ENCODE peak calls at places on chromosome 17, in ten cellular contexts. D is nephron progenitor cell, R is WTC11, S is psoas muscle, Z is astrocyte of the spinal cord, G is uterus, K is adrenal gland, V is GM20000, C is WERI-Rb-1, W is MCF 10A. B is an unnamed sample.

GRCh38 chr17:48551601-48552452 is 6.9 kb upstream of the HOXB2 start:
- DNase-seq in D (peak), R (no peak), S (no peak), Z (peak), G (no peak), K (no peak), V (no peak), C (no peak), W (no peak), B (no peak)

GRCh38 chr17:64393000-64393402 is 2.3 kb upstream of the PECAM1 start:
- DNase-seq in D (no peak), R (no peak), S (no peak), Z (no peak), G (no peak), K (no peak), V (no peak), C (no peak), W (no peak), B (no peak)

GRCh38 chr17:56153215-56153614 is at the start of gene ANKFN1:
- DNase-seq in D (no peak), R (no peak), S (no peak), Z (no peak), G (no peak), K (no peak), V (no peak), C (no peak), W (no peak), B (no peak)

GRCh38 chr17:63780507-63780906 is 6.5 kb downstream of the DDX42 start:
- DNase-seq in D (no peak), R (no peak), S (no peak), Z (peak), G (no peak), K (peak), V (no peak), C (no peak), W (peak), B (no peak)

GRCh38 chr17:9050801-9051401 is 29.6 kb downstream of the NTN1 start:
- DNase-seq in D (no peak), R (peak), S (no peak), Z (no peak), G (no peak), K (no peak), V (no peak), C (no peak), W (peak), B (no peak)

GRCh38 chr17:79952265-79952877 is 83.3 kb downstream of the TBC1D16 start:
- DNase-seq in D (no peak), R (no peak), S (no peak), Z (no peak), G (peak), K (peak), V (no peak), C (peak), W (no peak), B (peak)

GRCh38 chr17:50349241-50349595 is 3.3 kb downstream of the XYLT2 start:
- DNase-seq in D (no peak), R (no peak), S (no peak), Z (no peak), G (no peak), K (peak), V (no peak), C (no peak), W (no peak), B (no peak)

GRCh38 chr17:39705786-39706348 is 6.0 kb downstream of the ERBB2 start:
- DNase-seq in D (no peak), R (no peak), S (no peak), Z (no peak), G (no peak), K (no peak), V (no peak), C (no peak), W (peak), B (no peak)

GRCh38 chr17:8894189-8894611 is 26.7 kb upstream of the PIK3R6 start:
- DNase-seq in D (no peak), R (peak), S (no peak), Z (no peak), G (no peak), K (no peak), V (no peak), C (no peak), W (no peak), B (peak)

GRCh38 chr17:80720624-80721577 is 176.3 kb downstream of the RPTOR start:
- DNase-seq in D (peak), R (no peak), S (no peak), Z (peak), G (no peak), K (no peak), V (no peak), C (no peak), W (peak), B (no peak)

GRCh38 chr17:39867891-39868553 is at the start of gene ZPBP2:
- DNase-seq in D (no peak), R (no peak), S (no peak), Z (no peak), G (no peak), K (no peak), V (no peak), C (no peak), W (no peak), B (no peak)

GRCh38 chr17:72640415-72641165 is 451.9 kb downstream of the SLC39A11 start:
- DNase-seq in D (no peak), R (no peak), S (no peak), Z (no peak), G (no peak), K (no peak), V (no peak), C (no peak), W (no peak), B (no peak)

GRCh38 chr17:42846594-42847280 is 2.4 kb downstream of the AOC2 start:
- DNase-seq in D (no peak), R (no peak), S (peak), Z (peak), G (no peak), K (peak), V (no peak), C (no peak), W (peak), B (no peak)

GRCh38 chr17:50128441-50129302 is 1.3 kb downstream of the SAMD14 start:
- DNase-seq in D (peak), R (peak), S (no peak), Z (peak), G (no peak), K (no peak), V (no peak), C (peak), W (no peak), B (no peak)

GRCh38 chr17:66365204-66365524 is 62.8 kb downstream of the PRKCA start:
- DNase-seq in D (no peak), R (no peak), S (no peak), Z (peak), G (no peak), K (no peak), V (no peak), C (peak), W (no peak), B (no peak)

GRCh38 chr17:20781260-20781659 is 201.7 kb downstream of the CDRT15L2 start:
- DNase-seq in D (no peak), R (no peak), S (no peak), Z (no peak), G (no peak), K (no peak), V (no peak), C (no peak), W (no peak), B (no peak)

GRCh38 chr17:12672944-12673343 is 7.3 kb downstream of the MYOCD start:
- DNase-seq in D (no peak), R (no peak), S (no peak), Z (no peak), G (no peak), K (no peak), V (no peak), C (no peak), W (no peak), B (no peak)

GRCh38 chr17:48630925-48631692 is 5.0 kb upstream of the HOXB9 start:
- DNase-seq in D (peak), R (no peak), S (no peak), Z (no peak), G (no peak), K (no peak), V (no peak), C (peak), W (no peak), B (peak)

GRCh38 chr17:40525294-40525693 is 23.9 kb upstream of the TNS4 start:
- DNase-seq in D (no peak), R (no peak), S (no peak), Z (no peak), G (no peak), K (no peak), V (no peak), C (no peak), W (no peak), B (no peak)

GRCh38 chr17:73782641-73783381 is 138.6 kb upstream of the SDK2 start:
- DNase-seq in D (no peak), R (peak), S (no peak), Z (no peak), G (no peak), K (no peak), V (no peak), C (peak), W (no peak), B (no peak)

GRCh38 chr17:48016112-48016511 is 21.5 kb downstream of the COPZ2 start:
- DNase-seq in D (no peak), R (no peak), S (no peak), Z (no peak), G (no peak), K (no peak), V (no peak), C (peak), W (no peak), B (no peak)

GRCh38 chr17:9291912-9292562 is 270.7 kb downstream of the NTN1 start:
- DNase-seq in D (peak), R (peak), S (peak), Z (peak), G (peak), K (peak), V (peak), C (peak), W (peak), B (no peak)

GRCh38 chr17:19338031-19338990 is 24.2 kb downstream of the B9D1 start:
- DNase-seq in D (peak), R (peak), S (peak), Z (no peak), G (no peak), K (peak), V (peak), C (peak), W (peak), B (peak)

GRCh38 chr17:47705536-47706481 is 11.8 kb downstream of the TBKBP1 start:
- DNase-seq in D (no peak), R (no peak), S (no peak), Z (no peak), G (no peak), K (no peak), V (peak), C (no peak), W (no peak), B (no peak)

DNA sequence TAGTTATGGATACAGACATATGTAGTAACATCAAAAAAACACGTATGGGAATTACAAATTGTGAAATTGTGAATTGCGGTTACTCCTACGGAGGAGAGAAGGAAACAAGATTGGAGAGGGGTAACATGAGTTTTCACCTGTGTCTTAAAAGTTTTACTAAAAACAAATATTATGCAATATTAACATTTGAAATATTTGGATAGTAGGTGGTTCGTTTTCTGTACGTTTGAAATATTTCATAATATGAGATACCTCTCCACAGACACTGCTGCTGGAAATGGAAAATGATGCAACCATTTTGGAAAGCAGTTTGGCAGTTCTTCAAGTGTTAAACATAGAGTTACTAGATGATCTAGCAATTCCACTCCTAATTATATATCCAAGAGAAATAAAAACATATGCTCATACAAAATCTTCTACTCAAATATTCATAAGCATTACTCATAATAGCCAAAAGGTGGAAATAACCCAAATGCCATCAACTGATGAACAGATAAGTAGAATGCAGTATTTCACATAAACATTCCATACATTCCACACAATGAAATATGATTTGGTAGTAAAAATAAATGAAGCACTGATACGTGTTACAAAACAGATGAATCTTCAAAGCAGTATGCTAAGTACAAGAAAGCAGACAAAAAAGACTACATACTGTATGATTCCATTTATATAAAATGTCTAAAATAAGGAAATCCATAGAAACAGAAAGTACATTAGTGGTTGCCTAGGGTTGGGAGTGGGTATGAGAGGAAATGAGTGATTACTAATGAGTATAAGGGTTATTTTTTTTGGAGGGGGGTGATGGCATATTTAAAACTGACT is 40.8 kb upstream of the ABCA10 start:
- DNase-seq in D (no peak), R (no peak), S (no peak), Z (peak), G (no peak), K (no peak), V (no peak), C (no peak), W (peak), B (no peak)
- TF ChIP-seq CTCF in D (no peak), R (no peak), S (no peak), Z (no peak), G (no peak), K (no peak), V (no peak), C (no peak), W (no peak), B (no peak)

GRCh38 chr17:45408611-45409421 is 23.9 kb downstream of the ARHGAP27 start:
- DNase-seq in D (no peak), R (no peak), S (no peak), Z (no peak), G (no peak), K (no peak), V (peak), C (no peak), W (no peak), B (peak)

GRCh38 chr17:45404870-45405249 is 27.8 kb downstream of the ARHGAP27 start:
- DNase-seq in D (no peak), R (no peak), S (no peak), Z (no peak), G (no peak), K (no peak), V (peak), C (no peak), W (no peak), B (no peak)

GRCh38 chr17:45405250-45406086 is 27.2 kb downstream of the ARHGAP27 start:
- DNase-seq in D (peak), R (peak), S (no peak), Z (no peak), G (no peak), K (no peak), V (peak), C (peak), W (no peak), B (peak)

GRCh38 chr17:45403906-45404490 is 28.7 kb downstream of the ARHGAP27 start:
- DNase-seq in D (no peak), R (no peak), S (no peak), Z (no peak), G (no peak), K (no peak), V (peak), C (no peak), W (no peak), B (no peak)

DNA sequence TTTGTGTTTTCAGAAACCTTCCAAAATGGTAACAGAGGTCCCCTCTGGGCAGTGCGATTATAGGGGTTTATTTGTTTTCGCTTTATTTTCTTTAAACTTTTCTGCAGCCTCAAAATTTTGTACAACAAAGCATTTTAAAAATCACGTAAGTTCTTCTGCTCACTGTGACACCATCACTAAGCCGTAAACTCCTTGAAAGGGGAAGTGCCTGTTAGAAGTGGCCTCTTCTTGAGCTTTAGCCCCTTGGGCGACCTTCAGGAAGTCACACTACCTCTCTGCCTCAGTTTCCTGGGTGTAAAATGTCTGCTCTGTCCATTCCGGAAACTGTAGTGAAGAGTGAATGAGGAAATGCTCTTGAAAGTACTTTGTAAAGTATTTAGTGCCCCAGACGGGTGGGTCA is 26.6 kb downstream of the ARHGAP27 start:
- DNase-seq in D (no peak), R (no peak), S (no peak), Z (no peak), G (no peak), K (no peak), V (peak), C (no peak), W (no peak), B (peak)
- TF ChIP-seq CTCF in D (no peak), R (no peak), S (no peak), Z (no peak), G (no peak), K (no peak), V (no peak), C (no peak), W (no peak), B (no peak)

GRCh38 chr17:27631897-27632725 is 1.1 kb downstream of the LGALS9 start:
- DNase-seq in D (no peak), R (no peak), S (no peak), Z (no peak), G (no peak), K (no peak), V (no peak), C (no peak), W (no peak), B (no peak)
- TF ChIP-seq CTCF in D (no peak), R (no peak), S (no peak), Z (no peak), G (no peak), K (no peak), V (peak), C (peak), W (no peak), B (no peak)

DNA sequence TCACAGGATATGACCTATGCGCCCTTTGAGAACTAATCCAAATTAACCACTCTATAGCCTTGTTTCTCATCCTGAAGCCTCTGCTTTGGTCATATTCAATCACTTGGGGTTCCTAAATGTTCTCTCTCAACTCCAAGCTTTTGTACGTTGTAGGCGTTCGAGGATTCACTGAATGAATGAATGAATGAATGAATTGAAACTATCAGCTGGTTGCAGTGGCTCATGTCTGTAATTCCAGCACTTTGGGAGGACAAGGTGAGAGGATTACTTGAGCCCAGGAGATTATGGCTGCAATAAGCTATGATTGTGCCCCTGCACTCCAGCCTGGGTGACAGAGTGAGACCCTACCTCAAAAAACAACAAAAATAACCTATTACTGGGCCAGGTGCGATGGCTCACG is 5.9 kb upstream of the SUMO2 start:
- DNase-seq in D (no peak), R (no peak), S (no peak), Z (no peak), G (no peak), K (no peak), V (no peak), C (no peak), W (no peak), B (no peak)
- TF ChIP-seq CTCF in D (no peak), R (no peak), S (no peak), Z (no peak), G (no peak), K (no peak), V (no peak), C (no peak), W (no peak), B (no peak)

GRCh38 chr17:77450742-77451270 is 310.0 kb downstream of the SEC14L1 start:
- DNase-seq in D (no peak), R (no peak), S (no peak), Z (no peak), G (no peak), K (no peak), V (no peak), C (no peak), W (no peak), B (no peak)
- TF ChIP-seq CTCF in D (no peak), R (no peak), S (no peak), Z (no peak), G (no peak), K (no peak), V (no peak), C (no peak), W (no peak), B (no peak)

GRCh38 chr17:75524971-75525805 is at the start of gene LLGL2:
- DNase-seq in D (peak), R (peak), S (peak), Z (no peak), G (peak), K (peak), V (peak), C (peak), W (peak), B (no peak)
- TF ChIP-seq CTCF in D (no peak), R (no peak), S (peak), Z (peak), G (no peak), K (peak), V (peak), C (peak), W (peak), B (peak)

DNA sequence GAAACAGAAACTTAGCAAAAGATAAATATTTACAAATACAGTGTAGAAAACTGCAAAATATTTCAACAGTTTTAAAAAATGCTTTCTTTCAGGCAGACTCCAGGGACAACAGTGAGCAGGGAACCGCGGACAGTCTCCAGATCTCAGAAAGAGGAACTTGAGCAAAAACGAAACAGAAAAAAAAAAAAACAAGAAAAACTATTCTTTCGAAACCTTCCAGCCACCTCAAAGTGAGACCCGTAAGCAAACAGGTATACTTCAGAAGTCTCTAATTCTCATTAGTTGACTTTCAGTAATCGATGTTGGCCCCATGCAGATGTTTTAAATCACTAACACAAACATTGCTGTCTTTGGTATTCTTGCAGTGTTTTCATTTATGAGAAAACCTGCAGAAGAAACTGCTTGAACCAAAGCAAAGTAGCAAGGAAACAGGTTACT is 15.7 kb upstream of the CCL1 start:
- DNase-seq in D (no peak), R (no peak), S (no peak), Z (no peak), G (no peak), K (no peak), V (peak), C (no peak), W (no peak), B (no peak)
- TF ChIP-seq CTCF in D (no peak), R (no peak), S (no peak), Z (no peak), G (no peak), K (no peak), V (no peak), C (no peak), W (no peak), B (peak)

B was measured in CD14-positive monocyte.